ENCODE peak calls at places on chromosomes 11 and 22, in seven cellular contexts. P is esophagus muscularis mucosa, D is heart left ventricle, V is right lobe of liver, J is tibial nerve, H is sigmoid colon, N is ovary. O is an unnamed sample.

GRCh38 chr11:94511932-94512781 is at the start of gene C11orf97:
- DNase-seq in V (peak), N (peak), H (peak), P (no peak), J (peak), D (peak), O (no peak)

GRCh38 chr11:102583437-102583836 is 41.7 kb downstream of the MMP20 start:
- DNase-seq in D (no peak), H (no peak), N (no peak), J (no peak), V (no peak), P (no peak), O (no peak)

GRCh38 chr11:120244966-120245365 is 5.0 kb downstream of the POU2F3 start:
- DNase-seq in H (no peak), P (no peak), D (no peak), N (no peak), V (no peak), J (no peak), O (no peak)

GRCh38 chr22:22348127-22348814 is 103.7 kb downstream of the VPREB1 start:
- DNase-seq in J (no peak), H (no peak), D (no peak), V (no peak), P (peak), N (no peak), O (no peak)

GRCh38 chr11:64262271-64263002 is 11.1 kb downstream of the PLCB3 start:
- DNase-seq in H (no peak), P (no peak), V (no peak), N (no peak), D (no peak), J (no peak), O (no peak)

GRCh38 chr11:17221968-17222367 is 14.2 kb upstream of the PIK3C2A start:
- DNase-seq in D (no peak), N (no peak), P (no peak), H (no peak), J (no peak), V (no peak), O (no peak)

GRCh38 chr22:27859336-27859735 is 57.8 kb upstream of the MN1 start:
- DNase-seq in J (no peak), H (no peak), D (no peak), N (no peak), V (no peak), P (no peak), O (no peak)

GRCh38 chr22:27880778-27881394 is 38.2 kb downstream of the PITPNB start:
- DNase-seq in J (peak), D (peak), V (no peak), N (no peak), P (no peak), H (no peak), O (no peak)

GRCh38 chr22:49381595-49382450 is 445.9 kb downstream of the BRD1 start:
- DNase-seq in V (no peak), H (peak), P (no peak), D (no peak), N (no peak), J (no peak), O (no peak)

GRCh38 chr11:19921976-19922688 is 209.5 kb downstream of the NAV2 start:
- DNase-seq in D (no peak), P (peak), N (no peak), V (no peak), J (no peak), H (no peak), O (no peak)

GRCh38 chr22:20938272-20938671 is 21.1 kb downstream of the CRKL start:
- DNase-seq in N (no peak), D (no peak), V (peak), H (no peak), P (no peak), J (no peak), O (no peak)

GRCh38 chr22:20940178-20940790 is 23.1 kb downstream of the CRKL start:
- DNase-seq in P (no peak), D (no peak), N (no peak), H (no peak), V (no peak), J (no peak), O (no peak)

GRCh38 chr22:20937794-20938148 is 20.6 kb downstream of the CRKL start:
- DNase-seq in H (peak), J (no peak), V (no peak), N (no peak), D (no peak), P (no peak), O (no peak)

GRCh38 chr22:20933910-20934309 is 16.7 kb downstream of the CRKL start:
- DNase-seq in H (no peak), D (no peak), P (no peak), N (no peak), J (no peak), V (no peak), O (no peak)

GRCh38 chr22:20937031-20937793 is 20.0 kb downstream of the CRKL start:
- DNase-seq in N (no peak), H (peak), P (no peak), D (no peak), V (peak), J (no peak), O (no peak)
- H3K4me3 ChIP-seq in N (no peak), H (no peak), P (no peak), D (no peak), V (no peak), J (no peak), O (no peak)

GRCh38 chr22:20216863-20217499 is 51.1 kb downstream of the RTN4R start:
- DNase-seq in N (no peak), D (no peak), V (no peak), H (no peak), J (no peak), P (no peak), O (no peak)

GRCh38 chr22:20213833-20214708 is 54.0 kb downstream of the RTN4R start:
- DNase-seq in H (no peak), P (no peak), V (no peak), N (no peak), D (no peak), J (no peak), O (no peak)

GRCh38 chr22:20214853-20215252 is 53.3 kb downstream of the RTN4R start:
- DNase-seq in D (no peak), J (no peak), P (no peak), N (no peak), V (no peak), H (no peak), O (no peak)

GRCh38 chr22:20217563-20217962 is 50.6 kb downstream of the RTN4R start:
- DNase-seq in V (no peak), P (no peak), N (no peak), J (no peak), H (no peak), D (no peak), O (no peak)

GRCh38 chr22:20215742-20216141 is 52.4 kb downstream of the RTN4R start:
- DNase-seq in V (no peak), H (no peak), N (no peak), D (no peak), P (no peak), J (no peak), O (no peak)
- TF ChIP-seq CTCF in V (no peak), H (no peak), N (no peak), D (no peak), P (no peak), J (no peak), O (no peak)

GRCh38 chr11:37770145-37770544 is 1172.1 kb upstream of the RAG2 start:
- DNase-seq in V (no peak), N (no peak), J (no peak), D (no peak), P (no peak), H (no peak), O (no peak)

DNA sequence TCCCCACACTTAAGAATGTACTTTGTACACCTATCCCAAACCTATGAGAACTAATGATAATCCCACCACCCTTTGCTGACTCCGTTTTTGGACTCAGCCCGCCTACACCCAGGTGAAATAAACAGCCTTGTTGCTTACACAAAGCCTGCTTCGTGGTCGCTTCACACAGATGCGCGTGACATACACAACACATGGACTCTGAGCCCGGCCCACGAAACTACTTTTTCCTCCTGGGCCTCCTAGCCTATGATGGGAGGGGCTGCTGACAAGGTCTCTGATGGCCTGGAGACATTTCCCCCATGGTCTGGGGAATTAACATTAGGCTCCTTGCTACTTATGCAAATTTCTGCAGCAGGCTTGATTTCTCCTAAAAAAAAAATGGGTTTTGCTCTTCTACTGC is 1176.4 kb upstream of the RAG2 start:
- DNase-seq in P (no peak), J (no peak), N (no peak), H (no peak), V (no peak), D (no peak), O (no peak)
- TF ChIP-seq POLR2A in P (no peak), J (no peak), N (no peak), H (no peak), V (no peak), D (no peak), O (no peak)

DNA sequence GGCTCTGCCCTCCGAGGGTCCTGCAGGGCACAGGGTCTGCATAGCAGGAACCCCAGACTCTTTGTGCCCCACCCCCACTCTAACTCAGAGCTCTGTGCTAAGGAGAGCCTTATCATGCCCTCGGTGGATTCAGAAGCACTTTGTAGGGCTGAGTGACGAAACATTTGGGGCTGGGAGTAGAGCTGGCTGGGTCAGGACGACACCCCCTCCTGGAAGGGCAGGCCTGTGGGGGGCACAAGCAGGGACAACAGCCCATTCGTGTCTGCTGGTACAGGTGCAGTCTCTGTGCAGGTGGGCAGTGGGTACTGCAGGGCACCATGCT is 8.9 kb downstream of the APOBEC3A start:
- DNase-seq in H (no peak), D (no peak), J (no peak), V (no peak), P (no peak), N (no peak), O (no peak)
- H3K4me3 ChIP-seq in H (no peak), D (no peak), J (no peak), V (no peak), P (no peak), N (no peak), O (no peak)

DNA sequence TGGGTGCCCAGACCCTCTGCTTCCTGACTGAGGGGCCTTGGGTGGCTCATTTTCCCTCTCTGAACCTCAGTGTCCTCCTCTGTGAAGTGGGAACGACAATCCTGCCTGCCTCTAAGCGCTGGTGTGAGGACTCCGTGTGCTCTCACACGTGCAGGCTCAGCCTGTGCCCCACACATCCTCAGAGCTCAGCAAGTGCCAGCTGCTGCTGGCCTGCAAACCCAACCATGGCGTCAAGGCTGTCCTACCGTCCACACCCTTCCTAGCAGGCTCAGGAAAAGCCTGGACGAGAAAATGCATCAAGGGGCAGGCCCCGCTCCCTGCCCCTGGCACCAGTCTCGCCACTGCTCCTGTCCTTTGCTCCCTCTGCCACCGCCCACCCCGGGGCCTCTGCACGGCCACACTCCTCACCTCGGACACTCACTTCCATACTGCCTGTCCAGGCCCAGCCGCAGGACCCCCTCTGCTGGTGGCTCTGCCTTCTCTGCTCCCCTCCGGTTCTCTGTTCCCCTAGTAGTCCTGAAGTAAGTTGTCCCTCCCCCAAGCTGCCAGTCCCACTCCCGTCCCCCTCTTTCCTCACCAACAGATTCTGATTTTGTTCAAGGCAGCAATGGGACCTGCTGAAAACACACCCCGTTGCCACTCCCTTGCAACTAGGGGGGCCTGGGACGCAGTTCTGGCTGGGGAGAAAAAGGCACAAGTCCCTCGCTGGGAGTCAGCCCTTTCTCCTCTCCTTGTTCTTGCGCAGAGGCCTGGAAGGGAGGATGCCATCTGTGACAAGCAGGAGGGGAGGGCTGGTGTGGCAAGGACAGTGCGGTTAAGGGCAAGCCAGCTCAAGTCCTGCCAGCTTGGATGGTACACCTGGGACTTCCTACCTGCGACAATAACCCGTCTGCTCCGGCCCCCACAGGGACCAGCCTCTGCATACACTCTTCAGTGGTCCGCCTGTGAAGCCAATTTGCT is 62.2 kb downstream of the ARFGAP3 start:
- DNase-seq in N (peak), H (no peak), V (no peak), J (no peak), P (no peak), D (no peak), O (no peak)
- TF ChIP-seq CTCF in N (no peak), H (no peak), V (no peak), J (no peak), P (no peak), D (peak), O (no peak)

DNA sequence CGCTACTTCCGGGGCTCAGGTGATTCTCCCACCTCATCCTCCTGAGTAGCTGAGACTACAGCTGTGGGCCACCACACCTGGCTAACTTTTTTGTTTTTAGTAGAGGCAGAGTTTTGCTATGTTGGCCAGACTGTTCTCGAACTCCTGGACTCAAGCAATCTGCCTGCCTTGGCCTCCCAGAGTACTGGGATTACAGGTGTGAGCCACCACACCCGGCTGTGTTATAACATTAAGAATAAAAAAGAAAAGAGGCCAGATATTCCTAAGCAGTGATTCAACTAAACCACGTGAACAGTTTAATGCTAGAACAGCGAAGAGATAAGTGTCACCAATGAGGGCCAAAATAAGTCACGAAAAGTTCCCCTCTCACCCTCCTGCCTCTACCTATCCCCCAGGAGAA is 3.7 kb downstream of the PRDM10 start:
- DNase-seq in N (no peak), D (no peak), J (no peak), V (no peak), H (no peak), P (no peak), O (no peak)
- TF ChIP-seq POLR2A in N (no peak), D (no peak), J (no peak), V (no peak), H (no peak), P (no peak), O (no peak)

DNA sequence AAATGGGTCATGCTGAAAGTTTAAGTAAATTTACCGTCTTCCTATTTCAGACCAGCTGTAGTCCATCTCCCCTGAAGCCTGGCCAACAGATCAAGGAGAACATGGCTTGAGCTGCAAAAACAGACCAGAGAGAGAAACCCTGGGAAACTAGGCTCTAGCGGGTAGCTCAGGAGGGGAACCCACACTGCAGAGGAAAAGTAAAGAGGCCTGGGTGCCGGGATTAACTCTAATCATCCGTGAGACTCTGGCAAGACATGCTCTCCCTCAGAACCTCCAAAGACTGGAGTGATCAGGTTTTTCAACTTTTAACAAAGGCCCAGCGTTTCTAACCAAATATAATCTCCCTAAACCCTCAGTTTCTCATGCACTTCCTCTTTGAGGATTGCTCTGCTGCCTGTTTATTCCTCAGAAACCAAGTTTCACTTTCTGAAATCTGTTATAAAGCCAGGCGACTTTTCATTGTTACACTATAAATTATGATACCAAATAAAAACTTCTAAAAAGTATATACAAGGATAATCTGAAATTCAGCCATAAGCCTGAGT is 67.4 kb downstream of the GAB2 start:
- DNase-seq in H (peak), J (no peak), D (peak), N (peak), V (no peak), P (no peak), O (no peak)
- H3K4me3 ChIP-seq in H (peak), J (peak), D (peak), N (no peak), V (no peak), P (peak), O (no peak)

DNA sequence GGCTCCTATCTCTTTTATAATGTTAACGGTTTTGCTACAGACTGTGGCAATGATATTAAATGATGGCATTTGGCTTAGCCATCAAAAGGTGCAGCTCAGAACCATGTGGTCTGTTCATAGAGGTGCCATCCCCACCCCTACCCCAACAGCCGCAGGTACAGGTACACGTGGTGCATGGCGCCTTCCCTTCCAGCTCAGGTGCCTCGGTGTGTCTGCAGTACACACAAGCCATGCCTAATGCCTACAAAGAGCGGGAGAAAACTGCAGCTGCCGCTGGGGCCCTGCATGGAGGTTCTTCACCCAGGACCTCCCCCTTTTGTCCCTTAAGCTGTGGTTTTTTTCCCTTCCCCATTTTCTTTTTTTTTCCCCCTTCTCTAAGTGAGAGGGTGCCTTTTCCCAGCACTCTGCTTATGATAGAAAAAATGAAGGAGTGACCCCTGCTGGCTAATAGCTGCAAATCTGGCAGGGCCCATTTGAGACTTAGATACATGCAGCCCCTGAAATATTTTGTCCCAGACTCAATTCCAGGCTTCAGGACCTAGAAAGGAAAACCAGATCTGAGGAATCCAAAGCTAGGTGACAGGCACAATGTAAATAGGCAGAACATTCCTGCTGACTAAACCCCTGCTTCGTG is 6.5 kb downstream of the OR52M1 start:
- DNase-seq in P (no peak), D (no peak), V (no peak), H (no peak), J (no peak), N (no peak), O (no peak)
- TF ChIP-seq CTCF in P (no peak), D (no peak), V (peak), H (no peak), J (no peak), N (no peak), O (no peak)

GRCh38 chr11:122723576-122723975 is 68.1 kb downstream of the UBASH3B start:
- DNase-seq in P (no peak), V (no peak), D (no peak), N (no peak), J (no peak), H (peak), O (no peak)

GRCh38 chr11:122724520-122724919 is 69.0 kb downstream of the UBASH3B start:
- DNase-seq in P (no peak), J (no peak), H (no peak), D (no peak), V (no peak), N (no peak), O (no peak)

GRCh38 chr11:122731500-122731913 is 76.0 kb downstream of the UBASH3B start:
- DNase-seq in J (no peak), P (no peak), H (no peak), D (no peak), N (no peak), V (no peak), O (no peak)

GRCh38 chr11:122729139-122729538 is 73.6 kb downstream of the UBASH3B start:
- DNase-seq in P (no peak), J (no peak), H (no peak), D (no peak), V (no peak), N (no peak), O (no peak)

DNA sequence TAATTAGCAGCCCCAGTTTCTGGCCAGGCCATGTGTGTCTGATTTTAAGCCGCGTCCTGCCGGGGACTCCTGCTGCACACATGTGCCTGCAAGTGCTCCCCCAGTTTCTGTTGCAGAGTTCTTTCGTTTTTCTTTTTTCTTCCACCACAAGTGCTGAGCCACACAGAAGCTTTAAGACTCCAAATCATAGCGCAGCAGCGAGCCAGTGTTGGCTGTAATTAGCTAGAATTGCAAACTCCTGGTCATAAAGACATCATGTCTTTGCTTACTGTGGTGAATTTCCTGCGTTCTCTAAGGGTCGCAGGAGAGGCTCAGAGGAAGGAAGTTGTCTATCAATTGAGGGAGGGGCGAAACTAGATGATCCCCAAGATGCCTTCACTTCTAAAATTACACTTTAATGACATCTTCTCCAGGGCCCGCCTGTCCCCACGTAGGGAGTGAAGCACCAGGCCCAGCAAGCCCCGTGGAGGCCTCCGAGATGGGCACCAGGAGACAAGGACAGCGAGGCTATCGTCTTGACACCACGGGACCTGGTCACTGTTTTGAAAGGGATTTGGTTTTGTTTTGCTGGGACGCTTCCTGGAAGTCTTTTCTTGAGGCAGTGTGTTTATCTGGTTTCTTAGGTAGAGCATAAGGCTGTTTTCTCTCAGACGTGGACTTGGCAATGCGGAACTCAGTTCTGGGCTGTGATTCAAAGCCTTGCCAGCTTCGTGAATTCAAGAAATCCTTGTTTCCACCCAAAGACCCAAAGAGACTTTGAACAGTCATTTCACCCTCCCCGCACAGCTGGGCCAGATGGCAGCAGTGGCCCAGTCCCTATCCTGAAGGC is 71.8 kb downstream of the UBASH3B start:
- DNase-seq in H (no peak), N (no peak), J (no peak), V (no peak), P (no peak), D (no peak), O (no peak)
- TF ChIP-seq POLR2A in H (no peak), N (no peak), J (no peak), V (no peak), P (no peak), D (no peak), O (no peak)